ENCODE peak calls at places on chromosomes 2 and 18, in six cellular contexts. W is stimulated activated CD8-positive, alpha-beta memory T cell treated with anti-CD3 and anti-CD28 coated beads, Interleukin-7, amount 100 ng/mL, for 48 hours; P is activated CD8-positive, alpha-beta memory T cell treated with anti-CD3 and anti-CD28 coated beads, Interleukin-2, amount 10 ng/mL, durations not matched to agents 7 days and 5 days; D is GM20000; N is A172; K is activated CD4-positive, alpha-beta T cell treated with anti-CD3 and anti-CD28 coated beads for 24 hours. M is an unnamed sample.

GRCh38 chr2:72883356-72883962 is 3.7 kb upstream of the SPR start:
- DNase-seq in W (no peak), P (no peak), D (peak), N (peak), K (no peak), M (peak)

GRCh38 chr18:31819106-31819924 is 58.6 kb upstream of the SLC25A52 start:
- DNase-seq in W (no peak), P (no peak), D (peak), N (peak), K (no peak), M (peak)

GRCh38 chr18:31325051-31325450 is 7.1 kb downstream of the DSG1 start:
- DNase-seq in W (no peak), P (no peak), D (no peak), N (peak), K (no peak), M (no peak)

GRCh38 chr2:176178271-176178806 is 10.1 kb upstream of the HOXD1 start:
- DNase-seq in W (no peak), P (no peak), D (peak), N (no peak), K (no peak), M (peak)

GRCh38 chr2:194714541-194714940 is 942.5 kb upstream of the SLC39A10 start:
- DNase-seq in W (no peak), P (no peak), D (no peak), N (no peak), K (no peak), M (no peak)

GRCh38 chr2:113324684-113325160 is 46.0 kb upstream of the PAX8 start:
- DNase-seq in W (peak), P (no peak), D (peak), N (peak), K (peak), M (peak)

GRCh38 chr2:47303341-47304148 is 99.4 kb upstream of the MSH2 start:
- DNase-seq in W (no peak), P (no peak), D (no peak), N (no peak), K (no peak), M (no peak)

GRCh38 chr2:206452750-206453149 is 9.4 kb downstream of the ADAM23 start:
- DNase-seq in W (no peak), P (no peak), D (no peak), N (peak), K (no peak), M (no peak)

GRCh38 chr2:27115485-27115884 is 3.4 kb downstream of the CGREF1 start:
- DNase-seq in W (no peak), P (no peak), D (no peak), N (no peak), K (no peak), M (no peak)

GRCh38 chr2:86223098-86223681 is 23.9 kb downstream of the MRPL35 start:
- DNase-seq in W (no peak), P (no peak), D (no peak), N (peak), K (no peak), M (no peak)

GRCh38 chr2:8694737-8695136 is 12.9 kb downstream of the ID2 start:
- DNase-seq in W (no peak), P (no peak), D (no peak), N (peak), K (no peak), M (peak)

GRCh38 chr18:23864620-23865019 is 149.9 kb upstream of the TTC39C start:
- DNase-seq in W (no peak), P (peak), D (no peak), N (no peak), K (no peak), M (no peak)

GRCh38 chr2:152284398-152284797 is 50.6 kb upstream of the FMNL2 start:
- DNase-seq in W (no peak), P (no peak), D (no peak), N (no peak), K (no peak), M (no peak)

GRCh38 chr2:16649353-16650286 is 16.0 kb downstream of the CYRIA start:
- DNase-seq in W (no peak), P (no peak), D (no peak), N (no peak), K (no peak), M (no peak)

GRCh38 chr2:96917008-96917575 is 47.2 kb upstream of the SEMA4C start:
- DNase-seq in W (no peak), P (no peak), D (no peak), N (no peak), K (no peak), M (no peak)

M was measured in SW480.